ENCODE peak calls at places on chromosomes 13 and 19, in five cellular contexts. One of them, this sample, is unnamed.

GRCh38 chr19:4908781-4909171 is 525 bp upstream of the UHRF1 start:
- DNase-seq in mammary epithelial cell: no peak
- DNase-seq in RWPE1: no peak
- DNase-seq in breast epithelium: no peak
- DNase-seq in neural crest cell: no peak
- DNase-seq in this sample: peak

GRCh38 chr13:77460195-77460594 is 75.3 kb upstream of the SCEL start:
- DNase-seq in mammary epithelial cell: no peak
- DNase-seq in RWPE1: no peak
- DNase-seq in breast epithelium: no peak
- DNase-seq in neural crest cell: no peak
- DNase-seq in this sample: no peak

GRCh38 chr19:46678110-46678732 is 17.2 kb upstream of the DACT3 start:
- DNase-seq in mammary epithelial cell: no peak
- DNase-seq in RWPE1: peak
- DNase-seq in breast epithelium: no peak
- DNase-seq in neural crest cell: no peak
- DNase-seq in this sample: peak

GRCh38 chr13:99357920-99358319 is 50.7 kb upstream of the GPR183 start:
- DNase-seq in mammary epithelial cell: no peak
- DNase-seq in RWPE1: no peak
- DNase-seq in breast epithelium: no peak
- DNase-seq in neural crest cell: no peak
- DNase-seq in this sample: no peak

GRCh38 chr13:113654175-113654560 is 3.8 kb downstream of the ATP4B start:
- DNase-seq in mammary epithelial cell: no peak
- DNase-seq in RWPE1: no peak
- DNase-seq in breast epithelium: no peak
- DNase-seq in neural crest cell: no peak
- DNase-seq in this sample: no peak

GRCh38 chr19:33194884-33195710 is 967 bp downstream of the LRP3 start:
- DNase-seq in mammary epithelial cell: no peak
- DNase-seq in RWPE1: no peak
- DNase-seq in breast epithelium: no peak
- DNase-seq in neural crest cell: no peak
- DNase-seq in this sample: peak

GRCh38 chr19:50315773-50316448 is 13.3 kb downstream of the KCNC3 start:
- DNase-seq in mammary epithelial cell: no peak
- DNase-seq in RWPE1: no peak
- DNase-seq in breast epithelium: no peak
- DNase-seq in neural crest cell: no peak
- DNase-seq in this sample: peak

GRCh38 chr13:65631078-65631477 is 1599.1 kb downstream of the PCDH9 start:
- DNase-seq in mammary epithelial cell: no peak
- DNase-seq in RWPE1: no peak
- DNase-seq in breast epithelium: no peak
- DNase-seq in neural crest cell: no peak
- DNase-seq in this sample: no peak

GRCh38 chr19:47123406-47123805 is 7.2 kb upstream of the SAE1 start:
- DNase-seq in mammary epithelial cell: no peak
- DNase-seq in RWPE1: no peak
- DNase-seq in breast epithelium: no peak
- DNase-seq in neural crest cell: no peak
- DNase-seq in this sample: no peak

GRCh38 chr19:2610637-2611482 is 91.6 kb downstream of the GNG7 start:
- DNase-seq in mammary epithelial cell: peak
- DNase-seq in RWPE1: peak
- DNase-seq in breast epithelium: peak
- DNase-seq in neural crest cell: peak
- DNase-seq in this sample: peak

GRCh38 chr19:2612619-2613249 is 89.8 kb downstream of the GNG7 start:
- DNase-seq in mammary epithelial cell: no peak
- DNase-seq in RWPE1: no peak
- DNase-seq in breast epithelium: no peak
- DNase-seq in neural crest cell: no peak
- DNase-seq in this sample: no peak

GRCh38 chr19:2609389-2610116 is 92.9 kb downstream of the GNG7 start:
- DNase-seq in mammary epithelial cell: no peak
- DNase-seq in RWPE1: no peak
- DNase-seq in breast epithelium: no peak
- DNase-seq in neural crest cell: no peak
- DNase-seq in this sample: no peak

GRCh38 chr19:2613507-2614295 is 88.8 kb downstream of the GNG7 start:
- DNase-seq in mammary epithelial cell: no peak
- DNase-seq in RWPE1: no peak
- DNase-seq in breast epithelium: no peak
- DNase-seq in neural crest cell: peak
- DNase-seq in this sample: peak

DNA sequence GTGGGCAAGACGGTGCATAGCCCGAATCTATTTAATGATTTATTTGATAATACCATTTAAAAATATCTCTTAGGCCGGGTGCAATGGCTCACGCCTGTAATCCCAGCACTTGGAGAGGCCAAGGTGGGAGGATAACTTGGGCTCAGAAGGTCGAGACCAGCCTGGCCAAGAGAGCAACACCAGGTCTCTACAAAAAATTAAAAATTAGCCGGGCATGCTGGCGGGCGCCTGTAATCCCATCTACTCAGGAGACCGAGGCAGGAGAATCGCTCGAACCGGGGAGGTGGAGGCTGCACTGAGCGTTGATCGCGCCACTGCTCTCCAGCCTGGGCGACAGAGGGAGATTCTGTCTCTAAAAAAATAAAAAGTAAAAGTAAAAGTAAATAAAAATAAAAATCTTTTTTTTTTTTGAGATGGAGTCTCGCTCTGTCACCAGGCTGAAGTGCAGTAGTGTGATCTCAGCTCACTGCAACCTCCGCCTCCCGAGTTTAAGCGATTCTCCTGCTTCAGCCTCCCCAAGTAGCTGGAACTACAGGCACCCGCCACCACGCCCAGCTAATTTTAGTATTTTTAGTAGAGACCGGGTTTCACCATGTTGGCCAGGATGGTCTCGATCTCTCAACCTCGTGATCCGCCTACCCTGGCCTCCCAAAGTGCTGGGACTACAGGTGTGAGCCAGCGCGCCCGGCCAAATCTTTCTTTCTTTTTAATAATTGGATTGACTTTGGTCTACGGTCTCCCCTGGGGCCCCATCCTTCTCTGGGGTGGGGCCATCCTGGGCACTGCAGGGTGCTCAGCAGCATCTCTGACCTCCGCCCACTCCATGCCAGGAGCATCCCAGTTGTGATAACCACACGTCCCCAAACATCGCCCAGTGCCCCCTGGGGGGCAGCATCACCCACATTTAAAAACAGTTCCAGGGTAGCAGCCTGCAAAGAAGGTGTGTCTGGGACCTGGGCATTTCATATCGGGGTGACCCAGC is 90.7 kb downstream of the GNG7 start:
- DNase-seq in mammary epithelial cell: no peak
- DNase-seq in RWPE1: no peak
- DNase-seq in breast epithelium: no peak
- DNase-seq in neural crest cell: no peak
- DNase-seq in this sample: no peak
- TF ChIP-seq CTCF in mammary epithelial cell: no peak
- TF ChIP-seq CTCF in RWPE1: peak
- TF ChIP-seq CTCF in breast epithelium: no peak
- TF ChIP-seq CTCF in neural crest cell: peak
- TF ChIP-seq CTCF in this sample: peak

DNA sequence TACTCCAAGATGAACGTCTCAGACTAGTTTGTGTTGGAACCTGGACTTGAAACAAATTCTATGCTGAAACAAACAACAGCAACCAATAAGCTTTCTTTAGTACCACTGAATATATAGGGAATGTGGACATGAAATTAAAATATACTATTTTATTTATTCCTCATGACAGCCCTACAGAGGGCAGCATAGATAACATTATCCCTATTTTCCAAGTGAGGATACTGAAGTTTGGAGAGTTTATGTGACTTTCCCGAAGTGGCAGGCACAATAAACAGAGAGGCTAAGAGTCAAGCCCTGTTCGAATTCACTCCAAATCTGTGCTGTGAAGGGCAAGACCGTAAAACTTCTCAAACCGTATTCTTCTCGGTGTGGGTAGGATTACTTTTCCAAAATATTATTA is 509.9 kb upstream of the GPC6 start:
- DNase-seq in mammary epithelial cell: peak
- DNase-seq in RWPE1: no peak
- DNase-seq in breast epithelium: no peak
- DNase-seq in neural crest cell: no peak
- DNase-seq in this sample: no peak
- TF ChIP-seq CTCF in mammary epithelial cell: peak
- TF ChIP-seq CTCF in RWPE1: no peak
- TF ChIP-seq CTCF in breast epithelium: no peak
- TF ChIP-seq CTCF in neural crest cell: peak
- TF ChIP-seq CTCF in this sample: no peak

DNA sequence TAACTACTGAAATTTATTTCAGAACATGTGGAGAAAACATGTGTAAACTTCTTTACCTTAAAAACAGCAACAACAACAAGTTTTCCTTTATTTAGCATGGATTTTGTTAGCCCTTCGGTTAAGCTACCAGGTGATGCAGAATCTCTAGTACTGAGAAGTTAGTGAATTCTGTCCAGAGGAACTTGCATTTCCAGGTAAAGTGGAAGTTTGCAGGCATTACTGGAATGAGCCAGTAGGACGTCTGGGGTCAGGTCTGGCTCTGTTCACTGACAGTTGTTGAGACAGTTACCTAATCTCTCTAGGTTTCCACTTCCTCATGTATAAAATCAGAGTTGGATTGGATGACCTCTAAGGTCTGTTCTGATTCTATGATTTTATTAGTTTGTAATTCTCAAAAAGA is 244.3 kb downstream of the OLFM4 start:
- DNase-seq in mammary epithelial cell: no peak
- DNase-seq in RWPE1: no peak
- DNase-seq in breast epithelium: no peak
- DNase-seq in neural crest cell: no peak
- DNase-seq in this sample: no peak
- TF ChIP-seq CTCF in mammary epithelial cell: no peak
- TF ChIP-seq CTCF in RWPE1: no peak
- TF ChIP-seq CTCF in breast epithelium: no peak
- TF ChIP-seq CTCF in neural crest cell: no peak
- TF ChIP-seq CTCF in this sample: no peak

DNA sequence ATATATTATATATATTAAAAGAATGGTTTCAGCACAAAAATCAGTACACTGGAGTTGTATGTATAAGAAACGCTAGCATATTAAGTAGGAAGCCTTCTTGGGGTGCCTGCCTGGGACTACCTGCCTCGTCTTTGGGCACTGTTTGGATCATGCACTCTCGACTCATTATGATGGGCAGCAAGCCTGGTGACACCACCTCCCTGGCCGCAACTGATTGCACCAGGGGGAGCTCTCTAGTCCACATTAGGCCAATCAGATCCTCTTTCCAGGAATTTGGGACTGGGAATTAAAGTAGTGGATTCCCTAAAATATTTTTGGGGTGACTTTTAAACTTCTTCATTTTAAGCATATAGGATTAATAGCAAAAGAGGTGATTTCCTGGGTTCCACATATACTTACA is 56.0 kb upstream of the RGCC start:
- DNase-seq in mammary epithelial cell: no peak
- DNase-seq in RWPE1: no peak
- DNase-seq in breast epithelium: no peak
- DNase-seq in neural crest cell: peak
- DNase-seq in this sample: no peak
- TF ChIP-seq CTCF in mammary epithelial cell: no peak
- TF ChIP-seq CTCF in RWPE1: no peak
- TF ChIP-seq CTCF in breast epithelium: no peak
- TF ChIP-seq CTCF in neural crest cell: no peak
- TF ChIP-seq CTCF in this sample: no peak

This sample was measured in nephron progenitor cell.